ENCODE peak calls at places on chromosomes 11 and 22, in five cellular contexts. D, Y, E, B and U are unnamed samples.

GRCh38 chr11:11964774-11965150 is 43.7 kb downstream of the DKK3 start:
- DNase-seq in D (no peak), Y (no peak), E (no peak), B (no peak), U (no peak)

GRCh38 chr11:68999093-68999747 is 13.8 kb downstream of the MRGPRF start:
- DNase-seq in D (no peak), Y (no peak), E (no peak), B (no peak), U (peak; percentile 41)

GRCh38 chr11:8265681-8266241 is 2.1 kb upstream of the LMO1 start:
- DNase-seq in D (peak; percentile 5), Y (no peak), E (no peak), B (no peak), U (peak; percentile 53)

GRCh38 chr22:40533712-40534378 is 102.7 kb downstream of the MRTFA start:
- DNase-seq in D (peak; percentile 44), Y (peak; percentile 83), E (peak; percentile 65), B (peak; percentile 13), U (no peak)

GRCh38 chr11:46480166-46480726 is 88.7 kb upstream of the CHRM4 start:
- DNase-seq in D (no peak), Y (no peak), E (no peak), B (no peak), U (no peak)

GRCh38 chr11:8807544-8808225 is 103.3 kb upstream of the AKIP1 start:
- DNase-seq in D (no peak), Y (peak; percentile 96), E (no peak), B (no peak), U (no peak)

GRCh38 chr11:117052196-117053149 is 45.8 kb downstream of the SIK3 start:
- DNase-seq in D (no peak), Y (no peak), E (no peak), B (no peak), U (no peak)

GRCh38 chr11:108819957-108820356 is 155.1 kb downstream of the DDX10 start:
- DNase-seq in D (no peak), Y (no peak), E (no peak), B (no peak), U (no peak)

GRCh38 chr22:28822930-28823481 is 22.6 kb upstream of the XBP1 start:
- DNase-seq in D (no peak), Y (no peak), E (no peak), B (no peak), U (no peak)

GRCh38 chr11:61972796-61973602 is 5.6 kb upstream of the FTH1 start:
- DNase-seq in D (peak; percentile 57), Y (peak; percentile 81), E (no peak), B (no peak), U (no peak)

GRCh38 chr11:72617080-72617744 is 57.0 kb downstream of the PDE2A start:
- DNase-seq in D (no peak), Y (no peak), E (no peak), B (no peak), U (no peak)

GRCh38 chr22:27637604-27638003 is 164.0 kb downstream of the MN1 start:
- DNase-seq in D (no peak), Y (peak; percentile 47), E (no peak), B (no peak), U (no peak)

GRCh38 chr11:68256331-68256741 is 15.4 kb downstream of the C11orf24 start:
- DNase-seq in D (no peak), Y (no peak), E (no peak), B (no peak), U (no peak)

GRCh38 chr22:48752451-48753380 is 1075.0 kb downstream of the BRD1 start:
- DNase-seq in D (no peak), Y (no peak), E (no peak), B (no peak), U (peak; percentile 73)

GRCh38 chr11:34114014-34114413 is 8.6 kb downstream of the NAT10 start:
- DNase-seq in D (no peak), Y (no peak), E (no peak), B (no peak), U (no peak)

GRCh38 chr11:96708469-96708868 is 318.7 kb downstream of the JRKL start:
- DNase-seq in D (no peak), Y (no peak), E (no peak), B (no peak), U (no peak)

GRCh38 chr11:17423533-17424310 is 35.3 kb upstream of the KCNJ11 start:
- DNase-seq in D (no peak), Y (no peak), E (no peak), B (no peak), U (no peak)

GRCh38 chr22:39927544-39927943 is 26.7 kb downstream of the GRAP2 start:
- DNase-seq in D (no peak), Y (no peak), E (no peak), B (no peak), U (no peak)

GRCh38 chr22:41022470-41023298 is 69.7 kb upstream of the EP300 start:
- DNase-seq in D (peak; percentile 83), Y (peak; percentile 59), E (peak; percentile 78), B (peak; percentile 39), U (peak; percentile 96)

GRCh38 chr11:67504950-67505561 is at the start of gene PITPNM1:
- DNase-seq in D (peak; percentile 20), Y (peak; percentile 42), E (peak; percentile 81), B (no peak), U (peak; percentile 92)

GRCh38 chr11:76598426-76598839 is 72.1 kb downstream of the LRRC32 start:
- DNase-seq in D (peak; percentile 75), Y (peak; percentile 39), E (peak; percentile 64), B (no peak), U (no peak)

GRCh38 chr11:109027851-109028250 is 363.0 kb downstream of the DDX10 start:
- DNase-seq in D (no peak), Y (no peak), E (no peak), B (no peak), U (no peak)

GRCh38 chr22:48949375-48950149 is 878.1 kb downstream of the BRD1 start:
- DNase-seq in D (no peak), Y (no peak), E (no peak), B (no peak), U (peak; percentile 36)

GRCh38 chr11:36289226-36289852 is at the start of gene COMMD9:
- DNase-seq in D (peak; percentile 95), Y (peak; percentile 93), E (peak; percentile 92), B (peak; percentile 82), U (peak; percentile 98)

GRCh38 chr11:10573556-10573955 is 5.1 kb upstream of the LYVE1 start:
- DNase-seq in D (peak; percentile 92), Y (no peak), E (no peak), B (no peak), U (no peak)

GRCh38 chr11:65419460-65419772 is 3.2 kb upstream of the NEAT1 start:
- DNase-seq in D (no peak), Y (no peak), E (no peak), B (no peak), U (peak; percentile 75)